ENCODE peak calls at places on chromosomes 5 and 9, in ten cellular contexts. One of them, this sample, is unnamed.

GRCh38 chr5:103014983-103015382 is 105.0 kb downstream of the GIN1 start:
- DNase-seq in foreskin keratinocyte: no peak
- DNase-seq in RWPE1: no peak
- DNase-seq in Calu3: no peak
- DNase-seq in AG09319: no peak
- DNase-seq in astrocyte: peak
- DNase-seq in fibroblast of lung: peak
- DNase-seq in fibroblast of mammary gland: peak
- DNase-seq in kidney: no peak
- DNase-seq in endothelial cell: no peak
- DNase-seq in this sample: no peak

GRCh38 chr5:95238560-95239325 is 46.2 kb downstream of the MCTP1 start:
- DNase-seq in foreskin keratinocyte: no peak
- DNase-seq in RWPE1: peak
- DNase-seq in Calu3: no peak
- DNase-seq in AG09319: no peak
- DNase-seq in astrocyte: peak
- DNase-seq in fibroblast of lung: peak
- DNase-seq in fibroblast of mammary gland: peak
- DNase-seq in kidney: no peak
- DNase-seq in endothelial cell: no peak
- DNase-seq in this sample: no peak

GRCh38 chr5:84303315-84303714 is 81.4 kb downstream of the EDIL3 start:
- DNase-seq in foreskin keratinocyte: no peak
- DNase-seq in RWPE1: peak
- DNase-seq in Calu3: no peak
- DNase-seq in AG09319: no peak
- DNase-seq in astrocyte: peak
- DNase-seq in fibroblast of lung: peak
- DNase-seq in fibroblast of mammary gland: peak
- DNase-seq in kidney: no peak
- DNase-seq in endothelial cell: no peak
- DNase-seq in this sample: no peak

GRCh38 chr5:102036927-102037326 is 259.2 kb downstream of the SLCO4C1 start:
- DNase-seq in foreskin keratinocyte: no peak
- DNase-seq in RWPE1: no peak
- DNase-seq in Calu3: no peak
- DNase-seq in AG09319: no peak
- DNase-seq in astrocyte: no peak
- DNase-seq in fibroblast of lung: no peak
- DNase-seq in fibroblast of mammary gland: no peak
- DNase-seq in kidney: no peak
- DNase-seq in endothelial cell: no peak
- DNase-seq in this sample: no peak

GRCh38 chr5:96885518-96886338 is 9.4 kb downstream of the ERAP2 start:
- DNase-seq in foreskin keratinocyte: no peak
- DNase-seq in RWPE1: no peak
- DNase-seq in Calu3: no peak
- DNase-seq in AG09319: no peak
- DNase-seq in astrocyte: peak
- DNase-seq in fibroblast of lung: peak
- DNase-seq in fibroblast of mammary gland: no peak
- DNase-seq in kidney: no peak
- DNase-seq in endothelial cell: no peak
- DNase-seq in this sample: no peak

GRCh38 chr5:55063220-55063863 is 39.1 kb upstream of the GZMA start:
- DNase-seq in foreskin keratinocyte: peak
- DNase-seq in RWPE1: peak
- DNase-seq in Calu3: no peak
- DNase-seq in AG09319: no peak
- DNase-seq in astrocyte: peak
- DNase-seq in fibroblast of lung: peak
- DNase-seq in fibroblast of mammary gland: peak
- DNase-seq in kidney: no peak
- DNase-seq in endothelial cell: no peak
- DNase-seq in this sample: no peak

GRCh38 chr5:115398726-115399125 is 102.3 kb upstream of the CCDC112 start:
- DNase-seq in foreskin keratinocyte: peak
- DNase-seq in RWPE1: no peak
- DNase-seq in Calu3: no peak
- DNase-seq in AG09319: peak
- DNase-seq in astrocyte: peak
- DNase-seq in fibroblast of lung: peak
- DNase-seq in fibroblast of mammary gland: peak
- DNase-seq in kidney: no peak
- DNase-seq in endothelial cell: no peak
- DNase-seq in this sample: no peak

GRCh38 chr9:130635306-130635705 is 29.1 kb upstream of the PRDM12 start:
- DNase-seq in foreskin keratinocyte: no peak
- DNase-seq in RWPE1: no peak
- DNase-seq in Calu3: no peak
- DNase-seq in AG09319: no peak
- DNase-seq in astrocyte: no peak
- DNase-seq in fibroblast of lung: no peak
- DNase-seq in fibroblast of mammary gland: no peak
- DNase-seq in kidney: no peak
- DNase-seq in endothelial cell: no peak
- DNase-seq in this sample: no peak

GRCh38 chr5:96379862-96380261 is 53.2 kb downstream of the PCSK1 start:
- DNase-seq in foreskin keratinocyte: no peak
- DNase-seq in RWPE1: no peak
- DNase-seq in Calu3: no peak
- DNase-seq in AG09319: no peak
- DNase-seq in astrocyte: no peak
- DNase-seq in fibroblast of lung: no peak
- DNase-seq in fibroblast of mammary gland: no peak
- DNase-seq in kidney: no peak
- DNase-seq in endothelial cell: no peak
- DNase-seq in this sample: no peak

GRCh38 chr9:117088140-117088539 is 326.7 kb downstream of the ASTN2 start:
- DNase-seq in foreskin keratinocyte: no peak
- DNase-seq in RWPE1: no peak
- DNase-seq in Calu3: no peak
- DNase-seq in AG09319: no peak
- DNase-seq in astrocyte: no peak
- DNase-seq in fibroblast of lung: no peak
- DNase-seq in fibroblast of mammary gland: no peak
- DNase-seq in kidney: no peak
- DNase-seq in endothelial cell: no peak
- DNase-seq in this sample: no peak

GRCh38 chr5:57298985-57299491 is 125.2 kb downstream of the GPBP1 start:
- DNase-seq in foreskin keratinocyte: peak
- DNase-seq in RWPE1: peak
- DNase-seq in Calu3: peak
- DNase-seq in AG09319: peak
- DNase-seq in astrocyte: peak
- DNase-seq in fibroblast of lung: peak
- DNase-seq in fibroblast of mammary gland: peak
- DNase-seq in kidney: no peak
- DNase-seq in endothelial cell: peak
- DNase-seq in this sample: peak

GRCh38 chr5:111722016-111722591 is 34.9 kb downstream of the NREP start:
- DNase-seq in foreskin keratinocyte: no peak
- DNase-seq in RWPE1: no peak
- DNase-seq in Calu3: no peak
- DNase-seq in AG09319: no peak
- DNase-seq in astrocyte: no peak
- DNase-seq in fibroblast of lung: no peak
- DNase-seq in fibroblast of mammary gland: no peak
- DNase-seq in kidney: no peak
- DNase-seq in endothelial cell: no peak
- DNase-seq in this sample: no peak

GRCh38 chr9:112858005-112858404 is 32.7 kb downstream of the SLC46A2 start:
- DNase-seq in foreskin keratinocyte: no peak
- DNase-seq in RWPE1: no peak
- DNase-seq in Calu3: no peak
- DNase-seq in AG09319: no peak
- DNase-seq in astrocyte: no peak
- DNase-seq in fibroblast of lung: no peak
- DNase-seq in fibroblast of mammary gland: no peak
- DNase-seq in kidney: no peak
- DNase-seq in endothelial cell: no peak
- DNase-seq in this sample: no peak

GRCh38 chr9:15308511-15308910 is 1.5 kb upstream of the TTC39B start:
- DNase-seq in foreskin keratinocyte: peak
- DNase-seq in RWPE1: peak
- DNase-seq in Calu3: no peak
- DNase-seq in AG09319: no peak
- DNase-seq in astrocyte: peak
- DNase-seq in fibroblast of lung: peak
- DNase-seq in fibroblast of mammary gland: peak
- DNase-seq in kidney: no peak
- DNase-seq in endothelial cell: no peak
- DNase-seq in this sample: no peak

GRCh38 chr5:39755986-39756385 is 331.2 kb upstream of the DAB2 start:
- DNase-seq in foreskin keratinocyte: peak
- DNase-seq in RWPE1: peak
- DNase-seq in Calu3: peak
- DNase-seq in AG09319: peak
- DNase-seq in astrocyte: peak
- DNase-seq in fibroblast of lung: peak
- DNase-seq in fibroblast of mammary gland: peak
- DNase-seq in kidney: no peak
- DNase-seq in endothelial cell: no peak
- DNase-seq in this sample: no peak

GRCh38 chr5:1540166-1540565 is 16.4 kb upstream of the LPCAT1 start:
- DNase-seq in foreskin keratinocyte: no peak
- DNase-seq in RWPE1: no peak
- DNase-seq in Calu3: no peak
- DNase-seq in AG09319: no peak
- DNase-seq in astrocyte: no peak
- DNase-seq in fibroblast of lung: no peak
- DNase-seq in fibroblast of mammary gland: no peak
- DNase-seq in kidney: no peak
- DNase-seq in endothelial cell: no peak
- DNase-seq in this sample: no peak
- TF ChIP-seq CTCF in foreskin keratinocyte: peak
- TF ChIP-seq CTCF in RWPE1: no peak
- TF ChIP-seq CTCF in Calu3: no peak
- TF ChIP-seq CTCF in AG09319: no peak
- TF ChIP-seq CTCF in astrocyte: no peak
- TF ChIP-seq CTCF in fibroblast of lung: no peak
- TF ChIP-seq CTCF in fibroblast of mammary gland: no peak
- TF ChIP-seq CTCF in kidney: peak
- TF ChIP-seq CTCF in endothelial cell: no peak
- TF ChIP-seq CTCF in this sample: no peak

GRCh38 chr9:125603478-125604021 is 103.5 kb downstream of the MAPKAP1 start:
- DNase-seq in foreskin keratinocyte: no peak
- DNase-seq in RWPE1: no peak
- DNase-seq in Calu3: no peak
- DNase-seq in AG09319: no peak
- DNase-seq in astrocyte: no peak
- DNase-seq in fibroblast of lung: no peak
- DNase-seq in fibroblast of mammary gland: no peak
- DNase-seq in kidney: no peak
- DNase-seq in endothelial cell: no peak
- DNase-seq in this sample: no peak
- TF ChIP-seq CTCF in foreskin keratinocyte: no peak
- TF ChIP-seq CTCF in RWPE1: no peak
- TF ChIP-seq CTCF in Calu3: no peak
- TF ChIP-seq CTCF in AG09319: no peak
- TF ChIP-seq CTCF in astrocyte: no peak
- TF ChIP-seq CTCF in fibroblast of lung: no peak
- TF ChIP-seq CTCF in fibroblast of mammary gland: no peak
- TF ChIP-seq CTCF in kidney: no peak
- TF ChIP-seq CTCF in endothelial cell: no peak
- TF ChIP-seq CTCF in this sample: no peak

DNA sequence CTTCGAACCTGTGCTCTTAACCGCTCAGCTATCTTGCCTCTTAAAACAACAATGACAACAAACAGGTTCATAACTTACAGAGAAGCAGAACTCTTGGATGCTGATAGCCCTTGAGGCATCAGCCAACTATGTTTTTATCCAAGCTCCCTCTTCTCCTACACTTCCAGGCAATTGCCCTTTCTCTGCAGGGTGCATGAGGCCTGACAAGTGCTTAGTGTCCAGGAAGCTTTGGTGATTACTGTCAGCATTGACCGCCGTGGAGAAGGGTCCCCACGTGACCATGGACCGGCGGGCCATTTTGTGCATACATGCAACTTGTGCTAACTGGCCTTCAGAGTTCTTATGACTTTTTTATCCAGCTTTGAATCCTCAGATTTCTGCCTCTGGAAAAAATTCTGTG is 71.2 kb downstream of the ADCY2 start:
- DNase-seq in foreskin keratinocyte: no peak
- DNase-seq in RWPE1: no peak
- DNase-seq in Calu3: no peak
- DNase-seq in AG09319: no peak
- DNase-seq in astrocyte: no peak
- DNase-seq in fibroblast of lung: no peak
- DNase-seq in fibroblast of mammary gland: no peak
- DNase-seq in kidney: no peak
- DNase-seq in endothelial cell: no peak
- DNase-seq in this sample: no peak
- TF ChIP-seq CTCF in foreskin keratinocyte: no peak
- TF ChIP-seq CTCF in RWPE1: no peak
- TF ChIP-seq CTCF in Calu3: no peak
- TF ChIP-seq CTCF in AG09319: no peak
- TF ChIP-seq CTCF in astrocyte: no peak
- TF ChIP-seq CTCF in fibroblast of lung: no peak
- TF ChIP-seq CTCF in fibroblast of mammary gland: no peak
- TF ChIP-seq CTCF in kidney: no peak
- TF ChIP-seq CTCF in endothelial cell: no peak
- TF ChIP-seq CTCF in this sample: no peak

GRCh38 chr5:145874765-145875164 is 2.0 kb upstream of the GRXCR2 start:
- DNase-seq in foreskin keratinocyte: no peak
- DNase-seq in RWPE1: no peak
- DNase-seq in Calu3: no peak
- DNase-seq in AG09319: no peak
- DNase-seq in astrocyte: no peak
- DNase-seq in fibroblast of lung: no peak
- DNase-seq in fibroblast of mammary gland: no peak
- DNase-seq in kidney: no peak
- DNase-seq in endothelial cell: no peak
- DNase-seq in this sample: no peak

GRCh38 chr5:145867806-145868205 is 5.0 kb downstream of the GRXCR2 start:
- DNase-seq in foreskin keratinocyte: no peak
- DNase-seq in RWPE1: no peak
- DNase-seq in Calu3: no peak
- DNase-seq in AG09319: no peak
- DNase-seq in astrocyte: no peak
- DNase-seq in fibroblast of lung: no peak
- DNase-seq in fibroblast of mammary gland: no peak
- DNase-seq in kidney: no peak
- DNase-seq in endothelial cell: no peak
- DNase-seq in this sample: no peak

GRCh38 chr5:145872914-145873313 is at the start of gene GRXCR2:
- DNase-seq in foreskin keratinocyte: no peak
- DNase-seq in RWPE1: no peak
- DNase-seq in Calu3: no peak
- DNase-seq in AG09319: no peak
- DNase-seq in astrocyte: no peak
- DNase-seq in fibroblast of lung: no peak
- DNase-seq in fibroblast of mammary gland: no peak
- DNase-seq in kidney: no peak
- DNase-seq in endothelial cell: no peak
- DNase-seq in this sample: no peak

GRCh38 chr5:145869753-145870152 is 3.1 kb downstream of the GRXCR2 start:
- DNase-seq in foreskin keratinocyte: no peak
- DNase-seq in RWPE1: no peak
- DNase-seq in Calu3: no peak
- DNase-seq in AG09319: no peak
- DNase-seq in astrocyte: no peak
- DNase-seq in fibroblast of lung: no peak
- DNase-seq in fibroblast of mammary gland: no peak
- DNase-seq in kidney: no peak
- DNase-seq in endothelial cell: no peak
- DNase-seq in this sample: no peak

GRCh38 chr5:145872486-145872885 is 328 bp downstream of the GRXCR2 start:
- DNase-seq in foreskin keratinocyte: no peak
- DNase-seq in RWPE1: no peak
- DNase-seq in Calu3: no peak
- DNase-seq in AG09319: no peak
- DNase-seq in astrocyte: no peak
- DNase-seq in fibroblast of lung: no peak
- DNase-seq in fibroblast of mammary gland: no peak
- DNase-seq in kidney: no peak
- DNase-seq in endothelial cell: no peak
- DNase-seq in this sample: no peak
- TF ChIP-seq CTCF in foreskin keratinocyte: no peak
- TF ChIP-seq CTCF in RWPE1: no peak
- TF ChIP-seq CTCF in Calu3: no peak
- TF ChIP-seq CTCF in AG09319: no peak
- TF ChIP-seq CTCF in astrocyte: no peak
- TF ChIP-seq CTCF in fibroblast of lung: no peak
- TF ChIP-seq CTCF in fibroblast of mammary gland: no peak
- TF ChIP-seq CTCF in kidney: no peak
- TF ChIP-seq CTCF in endothelial cell: no peak
- TF ChIP-seq CTCF in this sample: no peak

This sample was measured in nephron progenitor cell.